ENCODE peak calls at places on chromosomes 7 and 10, in ten cellular contexts. Z is adrenal gland, G is H9, W is pancreas, B is substantia nigra, L is astrocyte, M is osteoblast, U is prostate gland, O is transverse colon, S is colonic mucosa. E is an unnamed sample.

GRCh38 chr7:46414946-46415345 is 493.9 kb upstream of the IGFBP3 start:
- DNase-seq in Z (no peak), G (no peak), W (no peak), B (no peak), L (peak; percentile 44), M (no peak), U (no peak), O (no peak), S (no peak), E (no peak)

GRCh38 chr10:124962421-124962820 is 20.5 kb downstream of the ZRANB1 start:
- DNase-seq in Z (no peak), G (no peak), W (no peak), B (no peak), L (peak; percentile 27), M (peak; percentile 35), U (no peak), O (no peak), S (no peak), E (no peak)

GRCh38 chr7:107951172-107951787 is 51.7 kb downstream of the LAMB1 start:
- DNase-seq in Z (peak; percentile 48), G (no peak), W (peak; percentile 38), B (no peak), L (no peak), M (no peak), U (no peak), O (no peak), S (no peak), E (no peak)

GRCh38 chr7:27184342-27185012 is 555 bp downstream of the HOXA11 start:
- DNase-seq in Z (peak; percentile 20), G (peak; percentile 55), W (peak; percentile 19), B (no peak), L (no peak), M (peak; percentile 89), U (peak; percentile 68), O (peak; percentile 67), S (no peak), E (no peak)

GRCh38 chr10:43648083-43648391 is 644 bp downstream of the ZNF32 start:
- DNase-seq in Z (no peak), G (no peak), W (no peak), B (no peak), L (no peak), M (no peak), U (no peak), O (no peak), S (no peak), E (no peak)

GRCh38 chr7:87564290-87564963 is 36.3 kb downstream of the ABCB1 start:
- DNase-seq in Z (no peak), G (peak; percentile 75), W (peak; percentile 43), B (no peak), L (no peak), M (no peak), U (no peak), O (peak; percentile 55), S (peak; percentile 68), E (no peak)

GRCh38 chr7:155577509-155577905 is 31.1 kb upstream of the CNPY1 start:
- DNase-seq in Z (no peak), G (no peak), W (no peak), B (no peak), L (no peak), M (peak; percentile 34), U (no peak), O (no peak), S (no peak), E (no peak)

GRCh38 chr10:110337906-110338305 is 33.2 kb upstream of the SMNDC1 start:
- DNase-seq in Z (peak; percentile 59), G (no peak), W (no peak), B (no peak), L (peak; percentile 54), M (no peak), U (no peak), O (no peak), S (no peak), E (no peak)

GRCh38 chr10:59358576-59358975 is 3.8 kb downstream of the FAM13C start:
- DNase-seq in Z (no peak), G (no peak), W (no peak), B (no peak), L (no peak), M (no peak), U (no peak), O (no peak), S (no peak), E (no peak)

GRCh38 chr10:59362184-59362966 is at the start of gene FAM13C:
- DNase-seq in Z (peak; percentile 73), G (peak; percentile 85), W (peak; percentile 65), B (peak; percentile 62), L (peak; percentile 47), M (peak; percentile 61), U (peak; percentile 83), O (peak; percentile 68), S (peak; percentile 63), E (peak; percentile 71)

GRCh38 chr10:59361659-59362183 is 628 bp downstream of the FAM13C start:
- DNase-seq in Z (no peak), G (no peak), W (no peak), B (no peak), L (peak; percentile 23), M (no peak), U (no peak), O (no peak), S (no peak), E (no peak)

GRCh38 chr10:59362991-59363390 is 642 bp upstream of the FAM13C start:
- DNase-seq in Z (peak; percentile 61), G (peak; percentile 67), W (peak; percentile 40), B (peak; percentile 42), L (peak; percentile 47), M (peak; percentile 65), U (peak; percentile 78), O (peak; percentile 60), S (peak; percentile 63), E (peak; percentile 77)

DNA sequence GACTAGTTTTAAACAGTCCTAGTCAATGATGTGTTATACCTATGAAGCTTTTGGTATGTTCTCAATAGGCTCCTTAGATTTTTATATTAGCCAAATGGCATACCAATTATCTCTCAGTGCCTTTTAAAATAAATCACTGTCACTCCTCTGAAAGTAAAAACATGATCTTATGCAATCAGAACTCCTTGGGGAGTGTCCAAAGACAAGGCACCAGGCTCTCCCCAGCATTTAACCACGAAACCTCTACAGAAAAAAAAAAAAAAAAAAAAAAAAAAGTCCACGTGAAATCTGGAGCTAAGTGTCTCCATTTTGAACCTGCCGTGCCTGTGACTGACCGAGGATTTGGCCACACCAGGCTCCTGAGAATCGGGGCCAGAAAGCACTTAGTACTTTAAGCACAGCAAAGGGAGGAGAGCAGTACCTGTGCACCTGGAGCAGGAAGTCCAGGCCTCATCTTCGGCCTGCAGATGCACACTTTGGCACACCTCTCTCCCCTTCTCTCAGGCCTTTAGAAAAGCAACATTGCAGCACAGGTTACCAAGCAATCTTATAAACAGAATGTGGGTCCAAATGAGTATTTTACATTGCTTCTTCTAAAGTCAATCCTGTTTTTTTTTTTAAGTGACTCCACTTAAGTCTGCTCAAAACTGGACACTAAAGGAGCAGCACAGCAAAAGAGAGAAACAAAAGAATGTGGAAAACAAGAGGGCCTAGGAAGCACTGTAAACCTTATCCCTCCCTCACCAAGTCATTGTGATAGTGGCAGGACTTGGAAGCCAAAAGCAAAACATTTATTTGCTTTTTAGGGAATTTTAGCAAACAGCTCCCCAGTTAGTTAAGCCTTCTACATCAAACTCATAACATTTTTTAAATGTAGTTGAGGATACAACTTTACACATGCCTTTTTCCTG is 1.5 kb downstream of the FAM13C start:
- DNase-seq in Z (no peak), G (no peak), W (no peak), B (no peak), L (peak; percentile 25), M (no peak), U (peak; percentile 24), O (no peak), S (no peak), E (no peak)
- H3K27ac ChIP-seq in Z (peak overlapping the region; percentile 15), G (no peak overlapping the region), W (no peak overlapping the region), B (peak overlapping the region; percentile 97), L (no peak overlapping the region), M (no peak overlapping the region), U (peak overlapping the region; percentile 93), O (peak overlapping the region; percentile 83), S (no peak overlapping the region), E (peak overlapping the region; percentile 91)

GRCh38 chr10:68346774-68347173 is 14.0 kb upstream of the PBLD start:
- DNase-seq in Z (peak; percentile 0), G (no peak), W (no peak), B (no peak), L (no peak), M (peak; percentile 51), U (no peak), O (no peak), S (no peak), E (no peak)

GRCh38 chr10:68345621-68346020 is 12.9 kb upstream of the PBLD start:
- DNase-seq in Z (no peak), G (no peak), W (no peak), B (no peak), L (no peak), M (no peak), U (no peak), O (no peak), S (no peak), E (no peak)

GRCh38 chr10:68348265-68348741 is 15.6 kb upstream of the PBLD start:
- DNase-seq in Z (peak; percentile 24), G (peak; percentile 77), W (no peak), B (no peak), L (peak; percentile 27), M (peak; percentile 53), U (no peak), O (peak; percentile 38), S (peak; percentile 58), E (no peak)

GRCh38 chr10:68340358-68341080 is 7.8 kb upstream of the PBLD start:
- DNase-seq in Z (no peak), G (no peak), W (no peak), B (no peak), L (no peak), M (no peak), U (no peak), O (no peak), S (no peak), E (no peak)

GRCh38 chr10:68342909-68343516 is 10.3 kb upstream of the PBLD start:
- DNase-seq in Z (no peak), G (no peak), W (no peak), B (no peak), L (no peak), M (no peak), U (no peak), O (no peak), S (no peak), E (no peak)
- H3K27ac ChIP-seq in Z (no peak overlapping the region), G (no peak overlapping the region), W (no peak overlapping the region), B (no peak overlapping the region), L (no peak overlapping the region), M (no peak overlapping the region), U (no peak overlapping the region), O (no peak overlapping the region), S (no peak overlapping the region), E (no peak overlapping the region)

DNA sequence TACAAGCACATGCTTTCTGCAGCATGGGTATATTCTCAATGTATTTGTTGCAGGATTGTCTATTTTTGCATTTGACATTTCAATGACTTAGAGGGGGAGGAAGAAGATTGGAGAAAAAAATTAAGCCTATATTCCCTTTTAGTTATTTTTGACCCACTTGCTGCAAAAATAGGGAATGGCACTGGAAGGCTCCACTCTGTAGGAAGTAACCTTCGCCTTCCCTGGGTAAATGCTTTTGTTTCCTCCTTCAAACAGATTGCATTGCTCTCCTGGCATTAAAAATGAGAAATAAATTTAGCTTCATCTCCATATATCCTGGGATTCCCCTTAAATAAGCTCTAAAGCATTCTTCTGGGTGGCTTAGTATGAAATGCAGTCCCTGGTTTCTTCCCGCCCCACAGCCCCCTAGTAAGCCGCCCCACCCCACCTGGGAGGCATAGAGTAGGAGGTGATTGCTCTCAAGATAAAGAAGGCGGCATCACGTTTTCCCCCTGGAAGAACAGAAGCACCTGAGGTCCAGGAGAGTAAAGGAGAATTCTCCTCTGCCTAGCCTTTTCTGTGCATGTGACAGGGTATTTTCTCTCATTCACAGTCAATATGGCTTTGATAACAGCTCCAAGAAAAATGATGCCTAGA is 59.7 kb downstream of the FAM171A1 start:
- DNase-seq in Z (no peak), G (no peak), W (no peak), B (no peak), L (no peak), M (no peak), U (no peak), O (no peak), S (no peak), E (no peak)
- H3K27ac ChIP-seq in Z (no peak overlapping the region), G (no peak overlapping the region), W (no peak overlapping the region), B (peak overlapping the region; percentile 93), L (no peak overlapping the region), M (no peak overlapping the region), U (no peak overlapping the region), O (no peak overlapping the region), S (no peak overlapping the region), E (no peak overlapping the region)

DNA sequence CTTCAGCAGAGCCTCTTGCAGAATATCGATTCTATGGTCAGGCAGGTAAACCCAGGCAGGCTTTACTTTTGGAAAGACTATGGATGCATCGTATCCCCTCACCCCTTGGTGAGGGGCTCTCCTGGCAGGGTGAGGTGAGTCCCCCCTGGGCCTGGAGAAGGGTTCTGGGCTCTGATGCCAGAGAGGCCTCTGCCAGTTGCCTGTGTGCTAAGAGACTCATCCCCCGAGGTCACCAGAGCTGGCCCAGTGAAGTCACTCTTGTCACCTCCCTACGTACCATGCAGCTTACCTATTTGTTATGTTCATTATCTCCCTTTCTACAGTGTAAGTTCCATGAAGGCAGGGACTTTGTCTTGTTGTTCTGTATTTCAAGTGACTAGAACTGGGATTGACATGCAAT is 51.3 kb downstream of the TSPAN15 start:
- DNase-seq in Z (no peak), G (no peak), W (no peak), B (no peak), L (no peak), M (no peak), U (no peak), O (no peak), S (no peak), E (no peak)
- H3K27ac ChIP-seq in Z (no peak overlapping the region), G (no peak overlapping the region), W (no peak overlapping the region), B (peak overlapping the region; percentile 45), L (no peak overlapping the region), M (no peak overlapping the region), U (no peak overlapping the region), O (no peak overlapping the region), S (no peak overlapping the region), E (no peak overlapping the region)

E was measured in heart right ventricle.